ENCODE peak calls at places on chromosomes 16 and 17, in eight cellular contexts. F is fibroblast of mammary gland, O is HFF-Myc, W is tibial artery, H is stomach, P is lower leg skin, Z is fibroblast of lung, J is cardiac muscle cell. N is an unnamed sample.

GRCh38 chr17:50541916-50542688 is 4.9 kb upstream of the SPATA20 start:
- DNase-seq in F (peak; percentile 69), O (no peak), W (peak; percentile 90), H (peak; percentile 92), P (peak; percentile 72), Z (peak; percentile 62), J (peak; percentile 87), N (peak; percentile 55)

GRCh38 chr17:3894927-3895343 is 2.1 kb upstream of the CAMKK1 start:
- DNase-seq in F (no peak), O (no peak), W (no peak), H (peak; percentile 68), P (no peak), Z (no peak), J (peak; percentile 37), N (no peak)

GRCh38 chr16:1474471-1474795 is 395 bp downstream of the CLCN7 start:
- DNase-seq in F (no peak), O (no peak), W (no peak), H (no peak), P (no peak), Z (no peak), J (no peak), N (no peak)

GRCh38 chr16:82884320-82884898 is 257.6 kb downstream of the CDH13 start:
- DNase-seq in F (no peak), O (no peak), W (no peak), H (no peak), P (no peak), Z (no peak), J (no peak), N (no peak)

GRCh38 chr16:1430759-1431496 is at the start of gene PERCC1:
- DNase-seq in F (no peak), O (no peak), W (no peak), H (peak; percentile 79), P (no peak), Z (no peak), J (no peak), N (no peak)

GRCh38 chr16:29905668-29906067 is 5.4 kb downstream of the ASPHD1 start:
- DNase-seq in F (no peak), O (no peak), W (no peak), H (no peak), P (no peak), Z (no peak), J (no peak), N (no peak)

GRCh38 chr16:6558133-6558532 is 774.5 kb upstream of the RBFOX1 start:
- DNase-seq in F (no peak), O (no peak), W (no peak), H (no peak), P (no peak), Z (no peak), J (no peak), N (no peak)

GRCh38 chr16:1630450-1631213 is 18.5 kb downstream of the CRAMP1 start:
- DNase-seq in F (no peak), O (no peak), W (no peak), H (no peak), P (no peak), Z (no peak), J (no peak), N (no peak)

GRCh38 chr16:2194852-2195315 is 1.5 kb downstream of the CASKIN1 start:
- DNase-seq in F (peak; percentile 45), O (no peak), W (no peak), H (peak; percentile 74), P (no peak), Z (peak; percentile 42), J (peak; percentile 48), N (no peak)

GRCh38 chr17:4420692-4421131 is 13.0 kb upstream of the SPNS3 start:
- DNase-seq in F (peak; percentile 78), O (peak; percentile 37), W (no peak), H (peak; percentile 69), P (peak; percentile 37), Z (peak; percentile 81), J (peak; percentile 82), N (peak; percentile 77)

GRCh38 chr16:30032083-30032819 is 1.2 kb upstream of the TLCD3B start:
- DNase-seq in F (peak; percentile 71), O (peak; percentile 40), W (no peak), H (peak; percentile 48), P (no peak), Z (peak; percentile 70), J (peak; percentile 78), N (no peak)

GRCh38 chr16:22192261-22193133 is 13.6 kb upstream of the EEF2K start:
- DNase-seq in F (peak; percentile 98), O (peak; percentile 81), W (peak; percentile 93), H (peak; percentile 78), P (peak; percentile 94), Z (peak; percentile 99), J (peak; percentile 98), N (peak; percentile 75)

GRCh38 chr17:59859444-59860025 is 33.2 kb downstream of the TUBD1 start:
- DNase-seq in F (peak; percentile 78), O (no peak), W (no peak), H (no peak), P (no peak), Z (peak; percentile 86), J (peak; percentile 80), N (no peak)

GRCh38 chr17:36721560-36722120 is 120.3 kb downstream of the MRM1 start:
- DNase-seq in F (no peak), O (no peak), W (no peak), H (no peak), P (no peak), Z (no peak), J (no peak), N (no peak)

GRCh38 chr16:5069048-5069447 is 2.6 kb upstream of the ALG1 start:
- DNase-seq in F (no peak), O (no peak), W (no peak), H (no peak), P (no peak), Z (no peak), J (no peak), N (no peak)

GRCh38 chr17:37605813-37606505 is 3.3 kb downstream of the SYNRG start:
- DNase-seq in F (no peak), O (no peak), W (no peak), H (no peak), P (no peak), Z (no peak), J (no peak), N (no peak)

GRCh38 chr17:231966-232807 is 50.7 kb upstream of the DOC2B start:
- DNase-seq in F (no peak), O (no peak), W (peak; percentile 35), H (no peak), P (no peak), Z (no peak), J (no peak), N (no peak)

GRCh38 chr17:75864448-75864871 is 9.3 kb upstream of the WBP2 start:
- DNase-seq in F (peak; percentile 63), O (peak; percentile 89), W (peak; percentile 86), H (peak; percentile 53), P (peak; percentile 75), Z (peak; percentile 96), J (peak; percentile 88), N (no peak)

GRCh38 chr17:8916470-8916869 is 49.0 kb upstream of the PIK3R6 start:
- DNase-seq in F (peak; percentile 29), O (no peak), W (no peak), H (no peak), P (no peak), Z (peak; percentile 6), J (no peak), N (peak; percentile 61)

GRCh38 chr17:61009619-61010018 is 332.0 kb downstream of the BCAS3 start:
- DNase-seq in F (peak; percentile 27), O (no peak), W (no peak), H (no peak), P (no peak), Z (peak; percentile 49), J (peak; percentile 42), N (no peak)

GRCh38 chr16:4613636-4614570 is 785 bp downstream of the UBALD1 start:
- DNase-seq in F (peak; percentile 35), O (no peak), W (peak; percentile 71), H (no peak), P (no peak), Z (peak; percentile 32), J (peak; percentile 58), N (no peak)

GRCh38 chr17:69761767-69762321 is 313.2 kb upstream of the KCNJ16 start:
- DNase-seq in F (peak; percentile 95), O (peak; percentile 92), W (no peak), H (no peak), P (peak; percentile 43), Z (peak; percentile 93), J (peak; percentile 73), N (no peak)
- TF ChIP-seq CTCF in F (no peak), O (no peak), W (no peak), H (no peak), P (no peak), Z (no peak), J (no peak), N (no peak)

DNA sequence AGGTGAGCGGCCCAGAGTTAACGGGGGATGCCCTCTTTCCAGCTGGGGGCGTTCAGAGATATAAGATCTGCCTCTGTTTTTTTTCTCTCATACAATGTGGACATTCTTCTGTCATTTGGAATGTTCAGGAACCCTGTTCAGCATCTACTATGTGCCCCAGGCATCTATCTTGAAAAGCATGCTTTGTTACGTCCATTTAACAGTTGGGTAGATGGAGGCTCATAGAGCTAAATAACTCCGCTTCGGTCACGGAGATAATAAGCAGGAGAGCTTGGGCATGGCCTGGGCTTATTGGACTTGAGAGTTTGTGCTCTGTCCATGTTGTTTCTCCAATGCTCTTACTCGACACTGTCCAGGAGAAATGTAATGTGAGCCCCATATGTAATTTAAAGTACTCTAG is 6.1 kb downstream of the DHODH start:
- DNase-seq in F (no peak), O (no peak), W (no peak), H (no peak), P (no peak), Z (no peak), J (no peak), N (no peak)
- H3K4me3 ChIP-seq in F (no peak overlapping the region), O (no peak overlapping the region), W (no peak overlapping the region), H (no peak overlapping the region), P (no peak overlapping the region), Z (no peak overlapping the region), J (no peak overlapping the region), N (no peak overlapping the region)

GRCh38 chr16:87951550-87952538 is 610 bp downstream of the BANP start:
- DNase-seq in F (no peak), O (no peak), W (no peak), H (no peak), P (no peak), Z (peak; percentile 18), J (peak; percentile 16), N (no peak)
- TF ChIP-seq CTCF in F (no peak), O (no peak), W (no peak), H (no peak), P (no peak), Z (peak; percentile 10), J (peak; percentile 13), N (no peak)

GRCh38 chr16:52751035-52751434 is 204.1 kb upstream of the TOX3 start:
- DNase-seq in F (no peak), O (no peak), W (no peak), H (no peak), P (no peak), Z (no peak), J (no peak), N (no peak)

DNA sequence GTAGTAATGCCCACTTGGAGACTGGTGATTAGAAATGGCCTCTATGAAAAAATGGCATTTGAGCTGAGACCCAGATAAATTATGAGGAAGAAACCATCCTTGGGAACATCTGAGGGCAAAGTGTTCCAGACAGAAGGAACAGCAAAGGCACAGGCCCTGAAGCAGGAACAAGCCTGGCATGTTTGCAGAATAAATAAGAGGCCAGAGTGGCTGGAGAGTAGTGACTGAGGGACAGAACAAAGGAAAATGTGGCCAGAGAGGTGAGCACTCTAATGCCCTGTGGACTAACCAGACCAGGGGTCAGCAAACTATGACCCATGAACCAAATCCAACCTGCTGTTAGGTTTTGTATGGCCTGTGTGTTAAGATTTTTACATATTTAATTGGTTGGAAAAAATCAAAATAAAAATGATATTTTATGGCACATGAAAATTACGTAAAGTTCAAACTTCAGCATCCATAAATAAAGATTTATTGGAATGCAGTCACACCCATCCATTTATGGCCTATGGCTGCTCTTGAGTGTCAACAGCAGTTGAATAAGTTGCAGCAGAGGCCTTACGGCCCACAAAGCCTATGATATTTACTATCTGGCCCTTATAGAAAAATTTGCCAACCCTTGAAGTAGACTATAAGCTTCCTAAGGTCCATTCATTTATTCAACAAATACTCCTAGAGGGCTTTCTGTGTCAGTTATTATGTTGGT is 210.0 kb upstream of the TOX3 start:
- DNase-seq in F (no peak), O (no peak), W (no peak), H (no peak), P (no peak), Z (no peak), J (no peak), N (no peak)
- H3K4me3 ChIP-seq in F (no peak overlapping the region), O (no peak overlapping the region), W (no peak overlapping the region), H (no peak overlapping the region), P (no peak overlapping the region), Z (no peak overlapping the region), J (no peak overlapping the region), N (no peak overlapping the region)

N was measured in ascending aorta.